ENCODE peak calls at places on chromosomes 12 and 14, in nine cellular contexts. S is progenitor cell of endocrine pancreas; Q is keratinocyte; F is A549; V is astrocyte of the spinal cord; J is omental fat pad; N is epithelial cell of esophagus; U is CD4-positive, alpha-beta T cell; R is WTC11. T is an unnamed sample.
A peak's percentile ranks its signal among the peaks of the same experiment; 100 is the strongest.

GRCh38 chr12:116594325-116595038 is 35.3 kb downstream of the MAP1LC3B2 start:
- DNase-seq in S (no peak), Q (no peak), F (no peak), V (no peak), J (no peak), N (no peak), U (peak; percentile 40), R (no peak), T (no peak)

GRCh38 chr12:125634813-125635212 is 569.6 kb downstream of the AACS start:
- DNase-seq in S (no peak), Q (no peak), F (no peak), V (no peak), J (no peak), N (no peak), U (no peak), R (no peak), T (no peak)

GRCh38 chr12:120905856-120906384 is 1.8 kb upstream of the SPPL3 start:
- DNase-seq in S (no peak), Q (no peak), F (no peak), V (no peak), J (no peak), N (peak; percentile 66), U (no peak), R (no peak), T (no peak)

GRCh38 chr14:75514673-75515630 is 7.3 kb upstream of the BATF start:
- DNase-seq in S (no peak), Q (no peak), F (no peak), V (peak; percentile 15), J (no peak), N (peak; percentile 14), U (peak; percentile 40), R (peak; percentile 72), T (no peak)

GRCh38 chr12:93125126-93125525 is 196.0 kb upstream of the EEA1 start:
- DNase-seq in S (no peak), Q (no peak), F (no peak), V (no peak), J (no peak), N (no peak), U (no peak), R (no peak), T (no peak)

GRCh38 chr12:114500775-114501473 is 95.0 kb upstream of the TBX5 start:
- DNase-seq in S (no peak), Q (no peak), F (no peak), V (no peak), J (no peak), N (no peak), U (no peak), R (no peak), T (no peak)

GRCh38 chr12:75814856-75815754 is 216.5 kb downstream of the PHLDA1 start:
- DNase-seq in S (no peak), Q (peak; percentile 67), F (peak; percentile 34), V (peak; percentile 98), J (no peak), N (peak; percentile 86), U (no peak), R (no peak), T (no peak)

GRCh38 chr12:74689071-74689655 is 151.5 kb downstream of the ATXN7L3B start:
- DNase-seq in S (no peak), Q (no peak), F (peak; percentile 7), V (peak; percentile 71), J (no peak), N (peak; percentile 64), U (no peak), R (no peak), T (no peak)

GRCh38 chr12:53820503-53820902 is 68.7 kb upstream of the CISTR start:
- DNase-seq in S (no peak), Q (no peak), F (peak; percentile 13), V (no peak), J (no peak), N (peak; percentile 59), U (no peak), R (no peak), T (no peak)

GRCh38 chr12:104596128-104596799 is 139.5 kb downstream of the CHST11 start:
- DNase-seq in S (no peak), Q (no peak), F (no peak), V (peak; percentile 80), J (no peak), N (peak; percentile 53), U (no peak), R (no peak), T (no peak)

GRCh38 chr14:94394025-94394493 is 5.7 kb upstream of the SERPINA1 start:
- DNase-seq in S (no peak), Q (no peak), F (no peak), V (no peak), J (no peak), N (no peak), U (no peak), R (no peak), T (no peak)

GRCh38 chr14:30332374-30332773 is 226.6 kb upstream of the G2E3 start:
- DNase-seq in S (no peak), Q (no peak), F (no peak), V (no peak), J (no peak), N (no peak), U (no peak), R (no peak), T (no peak)

GRCh38 chr14:104405566-104406226 is 173.9 kb upstream of the C14orf180 start:
- DNase-seq in S (no peak), Q (no peak), F (no peak), V (no peak), J (no peak), N (no peak), U (no peak), R (no peak), T (no peak)

GRCh38 chr14:76829016-76829365 is 2.8 kb downstream of the LRRC74A start:
- DNase-seq in S (no peak), Q (no peak), F (no peak), V (no peak), J (no peak), N (peak; percentile 26), U (no peak), R (no peak), T (no peak)

GRCh38 chr12:2074792-2075191 is 22.0 kb downstream of the CACNA1C start:
- DNase-seq in S (no peak), Q (no peak), F (no peak), V (no peak), J (no peak), N (no peak), U (no peak), R (no peak), T (no peak)

GRCh38 chr12:2076196-2076570 is 23.4 kb downstream of the CACNA1C start:
- DNase-seq in S (no peak), Q (no peak), F (no peak), V (peak; percentile 62), J (no peak), N (no peak), U (no peak), R (no peak), T (no peak)

GRCh38 chr12:2075558-2076195 is 22.9 kb downstream of the CACNA1C start:
- DNase-seq in S (no peak), Q (no peak), F (no peak), V (no peak), J (no peak), N (no peak), U (no peak), R (no peak), T (no peak)

GRCh38 chr12:2080604-2081003 is 27.8 kb downstream of the CACNA1C start:
- DNase-seq in S (no peak), Q (no peak), F (no peak), V (no peak), J (no peak), N (no peak), U (no peak), R (no peak), T (no peak)

DNA sequence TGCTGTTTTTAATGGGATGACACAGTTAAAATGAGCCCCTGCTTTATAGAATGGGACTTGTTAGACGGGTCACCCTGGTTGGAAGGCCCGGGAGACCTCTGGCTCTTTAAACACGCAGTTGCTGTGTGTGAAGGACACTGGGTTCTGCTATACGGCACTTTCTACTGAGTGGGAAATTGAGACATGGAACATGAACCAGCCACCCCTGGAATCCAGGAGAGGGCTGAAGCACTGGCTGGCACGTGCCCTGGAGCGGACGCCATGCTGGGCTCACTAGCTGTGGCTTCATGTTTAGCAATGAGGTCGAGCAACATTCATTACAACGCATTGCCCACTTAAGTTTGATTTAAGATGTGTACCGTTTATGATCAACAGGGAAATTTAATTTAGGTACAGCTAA is 23.9 kb downstream of the CACNA1C start:
- DNase-seq in S (no peak), Q (no peak), F (no peak), V (no peak), J (no peak), N (no peak), U (no peak), R (no peak), T (no peak)
- TF ChIP-seq CTCF in S (no peak), Q (no peak), F (no peak), V (no peak), J (no peak), N (no peak), U (no peak), R (no peak), T (no peak)

GRCh38 chr14:56875104-56875675 is 64.9 kb upstream of the OTX2 start:
- DNase-seq in S (no peak), Q (no peak), F (no peak), V (no peak), J (no peak), N (no peak), U (no peak), R (no peak), T (no peak)

GRCh38 chr14:56868660-56869059 is 58.4 kb upstream of the OTX2 start:
- DNase-seq in S (no peak), Q (no peak), F (no peak), V (no peak), J (no peak), N (no peak), U (no peak), R (no peak), T (no peak)

GRCh38 chr14:56878766-56879165 is 68.5 kb upstream of the OTX2 start:
- DNase-seq in S (no peak), Q (no peak), F (no peak), V (no peak), J (no peak), N (no peak), U (no peak), R (no peak), T (no peak)

GRCh38 chr14:56870336-56870735 is 60.1 kb upstream of the OTX2 start:
- DNase-seq in S (no peak), Q (no peak), F (no peak), V (no peak), J (no peak), N (no peak), U (no peak), R (no peak), T (no peak)

GRCh38 chr14:56874375-56874774 is 64.1 kb upstream of the OTX2 start:
- DNase-seq in S (no peak), Q (no peak), F (peak; percentile 7), V (no peak), J (no peak), N (peak; percentile 24), U (no peak), R (peak; percentile 68), T (no peak)
- TF ChIP-seq CTCF in S (peak; percentile 56), Q (peak; percentile 19), F (peak; percentile 21), V (no peak), J (no peak), N (peak; percentile 7), U (no peak), R (peak; percentile 55), T (peak; percentile 43)

GRCh38 chr12:124167141-124167540 is 127.8 kb upstream of the RFLNA start:
- DNase-seq in S (no peak), Q (no peak), F (no peak), V (no peak), J (no peak), N (no peak), U (no peak), R (no peak), T (no peak)
- TF ChIP-seq CTCF in S (no peak), Q (no peak), F (no peak), V (no peak), J (no peak), N (no peak), U (no peak), R (no peak), T (no peak)

GRCh38 chr14:102975662-102976061 is 53.2 kb downstream of the AMN start:
- DNase-seq in S (no peak), Q (no peak), F (no peak), V (no peak), J (no peak), N (no peak), U (no peak), R (no peak), T (no peak)
- TF ChIP-seq CTCF in S (no peak), Q (no peak), F (no peak), V (peak; percentile 7), J (no peak), N (no peak), U (no peak), R (no peak), T (no peak)